ENCODE peak calls at places on chromosome 13, in six cellular contexts. K, U, P, F, D and X are unnamed samples.

GRCh38 chr13:25192936-25193335 is 20.8 kb upstream of the AMER2 start:
- DNase-seq in K (no peak), U (no peak), P (no peak), F (no peak), D (no peak), X (no peak)

GRCh38 chr13:30341815-30342570 is 34.6 kb upstream of the KATNAL1 start:
- DNase-seq in K (peak; percentile 86), U (peak; percentile 68), P (peak; percentile 96), F (peak; percentile 61), D (peak; percentile 87), X (no peak)

GRCh38 chr13:103431880-103432279 is 365.7 kb upstream of the SLC10A2 start:
- DNase-seq in K (no peak), U (no peak), P (no peak), F (no peak), D (no peak), X (no peak)

GRCh38 chr13:63737418-63737817 is 2321.8 kb upstream of the PCDH20 start:
- DNase-seq in K (no peak), U (no peak), P (no peak), F (no peak), D (no peak), X (no peak)

GRCh38 chr13:105341758-105342157 is 1193.7 kb downstream of the EFNB2 start:
- DNase-seq in K (no peak), U (no peak), P (no peak), F (no peak), D (no peak), X (no peak)

GRCh38 chr13:32530841-32531253 is 7.7 kb downstream of the N4BP2L2 start:
- DNase-seq in K (no peak), U (no peak), P (peak; percentile 71), F (no peak), D (peak; percentile 82), X (no peak)

GRCh38 chr13:75685239-75685697 is 49.1 kb downstream of the LMO7 start:
- DNase-seq in K (no peak), U (no peak), P (peak; percentile 89), F (no peak), D (peak; percentile 74), X (peak; percentile 69)

GRCh38 chr13:95676100-95676774 is 702 bp upstream of the DNAJC3 start:
- DNase-seq in K (no peak), U (peak; percentile 40), P (peak; percentile 45), F (no peak), D (peak; percentile 53), X (no peak)

GRCh38 chr13:60583911-60584753 is 187.1 kb downstream of the TDRD3 start:
- DNase-seq in K (peak; percentile 36), U (no peak), P (peak; percentile 94), F (peak; percentile 5), D (peak; percentile 80), X (no peak)

GRCh38 chr13:100550433-100550832 is 38.2 kb downstream of the GGACT start:
- DNase-seq in K (no peak), U (no peak), P (peak; percentile 80), F (no peak), D (peak; percentile 72), X (no peak)

GRCh38 chr13:28117689-28118377 is 17.5 kb upstream of the FLT3 start:
- DNase-seq in K (peak; percentile 39), U (peak; percentile 74), P (no peak), F (no peak), D (peak; percentile 69), X (peak; percentile 13)

GRCh38 chr13:66634384-66634783 is 595.8 kb downstream of the PCDH9 start:
- DNase-seq in K (no peak), U (no peak), P (peak; percentile 47), F (no peak), D (no peak), X (no peak)

GRCh38 chr13:113283904-113284303 is 13.1 kb upstream of the LAMP1 start:
- DNase-seq in K (no peak), U (no peak), P (no peak), F (no peak), D (no peak), X (no peak)

GRCh38 chr13:31101511-31102170 is 60.1 kb downstream of the HSPH1 start:
- DNase-seq in K (no peak), U (no peak), P (no peak), F (no peak), D (peak; percentile 10), X (no peak)

GRCh38 chr13:24153347-24153746 is 7.2 kb upstream of the SPATA13 start:
- DNase-seq in K (no peak), U (no peak), P (no peak), F (no peak), D (no peak), X (no peak)

GRCh38 chr13:41610426-41610825 is 153.1 kb downstream of the RGCC start:
- DNase-seq in K (peak; percentile 70), U (no peak), P (peak; percentile 92), F (no peak), D (peak; percentile 96), X (peak; percentile 89)

GRCh38 chr13:74114202-74114601 is 20.0 kb downstream of the KLF12 start:
- DNase-seq in K (no peak), U (no peak), P (peak; percentile 82), F (no peak), D (no peak), X (no peak)

GRCh38 chr13:30748717-30749116 is 13.4 kb downstream of the ALOX5AP start:
- DNase-seq in K (no peak), U (no peak), P (no peak), F (no peak), D (no peak), X (no peak)

GRCh38 chr13:48281556-48281955 is 22.0 kb upstream of the RB1 start:
- DNase-seq in K (no peak), U (no peak), P (no peak), F (no peak), D (no peak), X (no peak)

GRCh38 chr13:48273346-48273745 is 30.2 kb upstream of the RB1 start:
- DNase-seq in K (no peak), U (no peak), P (no peak), F (no peak), D (no peak), X (no peak)

GRCh38 chr13:48275507-48275906 is 28.0 kb upstream of the RB1 start:
- DNase-seq in K (no peak), U (no peak), P (no peak), F (no peak), D (no peak), X (no peak)

GRCh38 chr13:48278806-48279205 is 24.7 kb upstream of the RB1 start:
- DNase-seq in K (no peak), U (no peak), P (no peak), F (no peak), D (no peak), X (no peak)
- H3K4me1 ChIP-seq in K (no peaks in the 10 kb centered on the region), U (no peaks in the 10 kb centered on the region), P (no peaks in the 10 kb centered on the region), F (no peaks in the 10 kb centered on the region), D (no peaks in the 10 kb centered on the region), X (no peaks in the 10 kb centered on the region)

GRCh38 chr13:50514249-50514648 is 329.2 kb downstream of the DLEU7 start:
- DNase-seq in K (no peak), U (no peak), P (no peak), F (no peak), D (no peak), X (no peak)
- H3K4me1 ChIP-seq in K (peaks cover 39% of the 10 kb centered on the region), U (peaks cover 22% of the 10 kb centered on the region), P (peaks cover 5% of the 10 kb centered on the region), F (peaks cover 15% of the 10 kb centered on the region), D (peaks cover 9% of the 10 kb centered on the region), X (peaks cover 5% of the 10 kb centered on the region)

GRCh38 chr13:98301721-98302120 is 124.7 kb upstream of the RNF113B start:
- DNase-seq in K (no peak), U (no peak), P (peak; percentile 73), F (no peak), D (no peak), X (no peak)
- H3K4me1 ChIP-seq in K (peaks cover 41% of the 10 kb centered on the region), U (peaks cover 13% of the 10 kb centered on the region), P (peaks cover 22% of the 10 kb centered on the region), F (peaks cover 12% of the 10 kb centered on the region), D (peaks cover 5% of the 10 kb centered on the region), X (peaks cover 32% of the 10 kb centered on the region)

DNA sequence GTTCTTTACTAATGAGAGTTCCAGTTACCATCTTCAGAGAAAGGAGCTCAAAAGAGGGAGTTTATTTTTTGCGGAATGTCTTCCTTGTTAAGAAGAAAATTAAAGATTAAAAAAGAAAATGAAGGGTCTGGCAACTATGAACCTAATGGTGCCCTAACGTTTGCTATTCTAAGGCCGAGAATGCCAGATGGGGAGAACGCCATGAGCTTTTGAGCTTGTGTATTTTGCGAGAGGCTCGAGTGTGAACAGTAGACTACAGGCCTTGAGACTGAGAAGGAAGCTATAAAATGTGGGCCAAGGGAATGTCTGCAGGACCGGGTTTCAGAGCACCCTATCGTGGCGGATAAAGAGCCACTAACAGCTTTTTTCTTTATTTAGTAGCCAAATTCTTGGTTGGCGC is 6.7 kb downstream of the FGF14 start:
- DNase-seq in K (no peak), U (no peak), P (no peak), F (no peak), D (no peak), X (no peak)
- H3K4me1 ChIP-seq in K (peaks cover 16% of the 10 kb centered on the region), U (peaks cover 12% of the 10 kb centered on the region), P (peaks cover 4% of the 10 kb centered on the region), F (peaks cover 23% of the 10 kb centered on the region), D (peaks cover under 1% of the 10 kb centered on the region), X (no peaks in the 10 kb centered on the region)

GRCh38 chr13:110265341-110265681 is 41.6 kb downstream of the COL4A1 start:
- DNase-seq in K (no peak), U (no peak), P (no peak), F (no peak), D (no peak), X (no peak)
- H3K4me1 ChIP-seq in K (peaks cover 58% of the 10 kb centered on the region), U (peaks cover 8% of the 10 kb centered on the region), P (peaks cover 36% of the 10 kb centered on the region), F (peaks cover 96% of the 10 kb centered on the region), D (no peaks in the 10 kb centered on the region), X (peaks cover 38% of the 10 kb centered on the region)

DNA sequence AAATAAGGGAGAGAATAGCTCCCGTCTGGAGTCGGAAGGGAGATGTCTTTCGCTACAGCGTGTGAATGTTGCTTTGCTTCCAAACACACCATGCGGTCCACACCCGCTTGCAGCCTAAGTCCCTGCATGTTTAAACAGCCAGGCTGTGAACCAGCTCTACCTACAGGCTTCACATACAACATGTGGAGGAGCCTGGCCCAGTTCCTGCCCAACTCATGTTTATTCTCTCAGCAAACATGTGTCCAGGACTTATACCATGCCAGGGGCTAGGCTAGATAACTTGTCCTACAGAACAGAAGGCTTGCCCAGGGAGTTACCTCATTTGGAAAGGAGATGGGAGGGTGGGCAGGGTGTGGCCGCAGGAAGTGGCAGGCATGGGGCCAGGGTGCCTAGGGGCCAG is 181.5 kb downstream of the FOXO1 start:
- DNase-seq in K (no peak), U (no peak), P (no peak), F (no peak), D (no peak), X (no peak)
- H3K4me1 ChIP-seq in K (peaks cover 4% of the 10 kb centered on the region), U (peaks cover 2% of the 10 kb centered on the region), P (no peaks in the 10 kb centered on the region), F (no peaks in the 10 kb centered on the region), D (peaks cover 6% of the 10 kb centered on the region), X (no peaks in the 10 kb centered on the region)